ENCODE peak calls at places on chromosomes 16 and 17, in four cellular contexts. B is cardiac muscle cell, I is BJ, W is neural progenitor cell. Y is an unnamed sample.

GRCh38 chr17:57892820-57893595 is 43.2 kb upstream of the MRPS23 start:
- DNase-seq in B (peak; percentile 73), I (peak; percentile 95), W (peak; percentile 80), Y (no peak)

GRCh38 chr17:39973496-39973895 is 7.1 kb upstream of the PSMD3 start:
- DNase-seq in B (no peak), I (no peak), W (no peak), Y (no peak)

GRCh38 chr17:46193626-46194392 is 580 bp upstream of the KANSL1 start:
- DNase-seq in B (peak; percentile 98), I (peak; percentile 89), W (peak; percentile 97), Y (peak; percentile 94)

GRCh38 chr17:5011928-5012327 is 14.2 kb downstream of the KIF1C start:
- DNase-seq in B (no peak), I (no peak), W (no peak), Y (peak; percentile 57)

GRCh38 chr17:36643086-36643685 is 41.8 kb downstream of the MRM1 start:
- DNase-seq in B (no peak), I (no peak), W (no peak), Y (no peak)

GRCh38 chr17:42111901-42112551 is 488 bp downstream of the DHX58 start:
- DNase-seq in B (no peak), I (no peak), W (no peak), Y (peak; percentile 49)

GRCh38 chr16:26447570-26447969 is 619.2 kb upstream of the C16orf82 start:
- DNase-seq in B (no peak), I (no peak), W (no peak), Y (no peak)

GRCh38 chr16:89354325-89354724 is 136.0 kb downstream of the ANKRD11 start:
- DNase-seq in B (no peak), I (no peak), W (no peak), Y (no peak)

GRCh38 chr17:81414751-81415516 is 19.7 kb downstream of the BAHCC1 start:
- DNase-seq in B (no peak), I (no peak), W (no peak), Y (no peak)

GRCh38 chr16:71426069-71426879 is 15.6 kb downstream of the TLE7 start:
- DNase-seq in B (peak; percentile 56), I (no peak), W (peak; percentile 88), Y (peak; percentile 83)

GRCh38 chr16:29226782-29227181 is 179.7 kb downstream of the NPIPB11 start:
- DNase-seq in B (no peak), I (no peak), W (no peak), Y (no peak)

GRCh38 chr17:3004150-3004801 is 59.1 kb downstream of the OR1D5 start:
- DNase-seq in B (peak; percentile 99), I (peak; percentile 67), W (no peak), Y (peak; percentile 61)

GRCh38 chr17:31688704-31689103 is 170.3 kb downstream of the COPRS start:
- DNase-seq in B (no peak), I (no peak), W (no peak), Y (no peak)

GRCh38 chr16:50830698-50831097 is 88.8 kb downstream of the CYLD start:
- DNase-seq in B (no peak), I (no peak), W (no peak), Y (no peak)

GRCh38 chr17:56798916-56799315 is 34.8 kb downstream of the C17orf67 start:
- DNase-seq in B (peak; percentile 61), I (no peak), W (peak; percentile 63), Y (no peak)
- TF ChIP-seq CTCF in B (no peak), I (no peak), W (no peak), Y (no peak)

GRCh38 chr16:13480801-13481200 is 439.2 kb upstream of the ERCC4 start:
- DNase-seq in B (no peak), I (no peak), W (no peak), Y (no peak)
- TF ChIP-seq CTCF in B (no peak), I (no peak), W (no peak), Y (no peak)

DNA sequence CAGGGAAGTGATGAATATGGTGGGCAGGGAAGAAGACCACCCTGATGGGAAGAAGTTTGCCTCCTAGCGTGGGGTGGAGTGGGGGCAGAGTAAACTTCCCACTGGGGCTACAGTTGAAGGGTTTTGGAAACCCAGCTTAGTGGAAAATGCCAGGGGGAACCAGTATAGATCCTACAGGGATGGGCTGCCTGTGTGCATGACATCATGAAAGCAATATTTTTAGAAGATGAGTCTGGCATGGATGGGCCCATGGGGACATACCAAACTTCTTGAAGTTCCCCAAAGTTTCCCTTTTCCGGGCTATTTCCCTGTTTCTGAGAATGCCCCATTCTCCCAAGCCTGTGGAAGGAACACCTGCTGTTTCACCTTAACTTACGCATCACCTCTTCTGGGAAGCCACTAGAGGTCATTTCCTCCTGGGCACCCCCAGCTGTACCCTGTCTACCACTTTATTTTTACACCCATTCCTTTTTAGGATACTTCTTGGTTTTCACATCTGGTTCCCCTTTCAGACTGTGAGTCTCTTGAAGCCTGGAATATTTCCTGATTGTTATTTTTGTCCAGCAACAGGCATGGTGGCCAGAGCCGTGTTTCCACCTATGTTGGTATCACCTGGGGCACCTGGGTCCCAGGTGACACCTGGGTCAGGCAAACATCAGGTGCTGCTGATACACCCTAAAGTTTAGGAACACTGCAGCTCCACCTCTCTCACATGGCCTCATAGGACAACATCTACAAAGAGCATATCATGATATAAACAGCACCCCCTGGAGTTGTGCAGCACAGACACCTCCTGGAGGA is 9.8 kb downstream of the SOCS3 start:
- DNase-seq in B (no peak), I (no peak), W (no peak), Y (no peak)
- TF ChIP-seq CTCF in B (no peak), I (no peak), W (no peak), Y (no peak)

GRCh38 chr16:10561425-10561824 is 19.0 kb downstream of the EMP2 start:
- DNase-seq in B (no peak), I (no peak), W (no peak), Y (no peak)

GRCh38 chr16:10562361-10562899 is 18.0 kb downstream of the EMP2 start:
- DNase-seq in B (no peak), I (no peak), W (no peak), Y (no peak)

GRCh38 chr16:10566613-10567012 is 13.8 kb downstream of the EMP2 start:
- DNase-seq in B (no peak), I (no peak), W (no peak), Y (no peak)

GRCh38 chr16:10565167-10565566 is 15.2 kb downstream of the EMP2 start:
- DNase-seq in B (no peak), I (no peak), W (no peak), Y (no peak)

GRCh38 chr16:10564591-10564990 is 15.8 kb downstream of the EMP2 start:
- DNase-seq in B (no peak), I (no peak), W (no peak), Y (no peak)
- TF ChIP-seq CTCF in B (no peak), I (no peak), W (no peak), Y (no peak)

DNA sequence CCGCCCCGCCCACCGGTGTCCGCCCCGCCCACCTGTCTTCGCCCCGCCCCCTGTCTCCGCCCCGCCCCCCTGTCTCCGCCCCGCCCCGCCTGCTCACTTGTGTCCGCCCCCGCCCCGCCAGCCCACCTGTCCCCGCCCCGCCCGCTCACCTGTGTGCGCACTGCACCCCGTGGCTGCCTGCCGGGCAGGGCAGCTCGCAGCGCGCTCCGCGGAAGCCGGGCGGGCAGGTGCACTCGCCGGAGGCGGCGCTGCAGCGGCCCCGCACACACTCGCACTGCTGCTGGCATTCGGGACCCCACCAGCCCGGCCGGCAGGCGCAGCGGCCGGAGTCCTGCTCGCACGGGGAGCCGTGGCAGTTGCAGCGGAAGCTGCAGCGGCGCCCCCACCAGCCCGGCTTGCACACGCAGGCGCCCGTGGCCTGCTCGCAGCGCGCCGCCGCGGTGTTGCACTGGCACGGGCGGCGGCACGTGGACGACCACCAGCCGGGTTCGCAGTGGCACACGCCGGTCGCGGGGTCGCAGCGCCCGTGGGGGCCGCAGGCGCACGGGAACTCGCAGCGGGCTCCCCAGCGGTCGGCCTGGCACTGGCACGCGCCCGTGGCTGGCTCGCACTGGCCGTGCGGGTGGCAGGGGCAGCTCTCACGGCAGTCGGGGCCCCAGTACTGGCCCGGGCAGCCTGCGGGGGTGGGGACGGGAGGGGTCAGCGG is 2.1 kb downstream of the SCARF1 start:
- DNase-seq in B (peak; percentile 70), I (no peak), W (peak; percentile 87), Y (peak; percentile 67)
- TF ChIP-seq CTCF in B (peak; percentile 17), I (no peak), W (peak; percentile 57), Y (peak; percentile 33)

DNA sequence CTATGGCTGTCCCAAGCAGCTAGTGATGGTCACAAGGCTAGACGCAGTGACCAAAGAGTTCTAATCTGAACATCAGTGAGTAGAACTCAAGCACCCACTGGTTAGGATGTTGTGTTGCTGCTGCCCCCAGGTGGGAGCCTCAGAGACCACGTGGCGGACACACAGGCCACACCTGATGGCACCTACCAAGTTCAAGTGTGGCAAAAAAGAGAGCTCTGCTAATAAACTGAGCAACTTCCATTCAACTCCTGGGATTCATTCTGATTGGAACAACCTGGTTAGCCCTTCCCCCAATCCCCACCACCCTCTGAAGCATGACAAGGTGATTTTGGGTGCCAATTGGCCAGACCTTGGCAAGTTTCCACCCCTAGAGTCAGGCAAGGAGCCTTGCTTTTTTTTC is 3.5 kb upstream of the LCMT1 start:
- DNase-seq in B (no peak), I (no peak), W (no peak), Y (peak; percentile 71)
- TF ChIP-seq CTCF in B (no peak), I (no peak), W (no peak), Y (peak; percentile 28)

DNA sequence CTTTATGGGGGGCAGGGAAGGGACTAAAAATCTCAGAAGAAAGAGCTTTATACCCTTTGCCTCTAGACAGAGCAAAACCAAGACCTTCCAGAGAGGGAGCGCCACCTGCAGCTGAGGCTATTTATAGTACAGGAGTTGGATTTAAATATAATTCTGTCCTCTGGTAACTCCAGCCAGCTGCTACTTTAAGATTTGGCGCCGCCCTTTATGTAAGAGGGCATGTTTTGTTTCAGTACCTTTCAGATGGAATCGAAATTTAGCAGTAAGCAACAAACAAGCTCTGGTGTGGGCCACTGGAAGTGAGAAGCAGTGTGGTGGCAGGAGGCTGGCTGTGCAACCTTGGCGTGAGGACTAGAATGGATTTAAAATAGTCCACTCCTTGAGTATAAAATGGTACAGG is 5.2 kb upstream of the GUCY2D start:
- DNase-seq in B (peak; percentile 83), I (no peak), W (peak; percentile 62), Y (peak; percentile 74)
- TF ChIP-seq CTCF in B (peak; percentile 54), I (peak; percentile 56), W (peak; percentile 62), Y (peak; percentile 56)

GRCh38 chr16:81882559-81882958 is 103.5 kb downstream of the PLCG2 start:
- DNase-seq in B (no peak), I (no peak), W (no peak), Y (no peak)

GRCh38 chr16:81888520-81889394 is 109.7 kb downstream of the PLCG2 start:
- DNase-seq in B (no peak), I (no peak), W (no peak), Y (no peak)

GRCh38 chr16:81889896-81890634 is 111.0 kb downstream of the PLCG2 start:
- DNase-seq in B (peak; percentile 74), I (peak; percentile 10), W (peak; percentile 69), Y (peak; percentile 70)

GRCh38 chr16:81883235-81883634 is 104.1 kb downstream of the PLCG2 start:
- DNase-seq in B (no peak), I (no peak), W (no peak), Y (no peak)

DNA sequence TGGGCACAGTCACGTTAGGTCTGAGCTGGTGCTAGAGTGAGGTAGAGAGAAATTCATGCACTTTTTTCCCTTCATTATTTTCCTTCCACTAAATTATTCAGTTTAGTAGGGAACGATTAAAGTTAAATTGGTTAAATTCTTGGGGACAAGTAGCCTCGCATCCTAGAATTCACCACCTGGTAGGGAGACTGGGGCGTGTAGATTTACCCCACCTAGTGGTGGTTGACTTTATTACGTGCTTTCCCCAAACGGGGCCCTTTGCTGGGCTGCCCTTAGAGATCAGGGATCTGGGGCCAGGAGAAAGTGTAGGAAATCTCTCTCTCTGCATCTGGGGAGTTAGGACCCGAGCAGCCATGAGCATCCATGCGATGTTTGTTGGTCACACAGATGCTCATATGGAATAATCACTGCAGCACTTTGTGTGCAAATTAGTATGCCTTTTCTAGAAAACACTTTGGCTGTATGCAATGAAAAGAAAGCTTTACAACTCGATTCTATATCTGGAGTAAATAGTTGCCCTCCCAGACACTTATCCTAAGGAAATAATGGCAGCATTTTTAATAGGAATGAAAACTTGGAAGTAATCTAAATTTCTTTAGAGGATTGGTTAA is 107.0 kb downstream of the PLCG2 start:
- DNase-seq in B (peak; percentile 38), I (no peak), W (peak; percentile 60), Y (peak; percentile 22)
- TF ChIP-seq CTCF in B (peak; percentile 76), I (peak; percentile 75), W (peak; percentile 73), Y (peak; percentile 83)